ENCODE peak calls at places on chromosomes 4 and X, in seven cellular contexts. One of them, this sample, is unnamed.
A peak's percentile ranks its signal among the peaks of the same experiment; 100 is the strongest.

GRCh38 chrX:130746709-130747347 is 156.2 kb downstream of the ENOX2 start:
- DNase-seq in naive B cell: no peak
- DNase-seq in Right ventricle myocardium superior: no peak
- DNase-seq in endothelial cell: no peak
- DNase-seq in activated CD4-positive, alpha-beta T cell treated with anti-CD3 and anti-CD28 coated beads, Interleukin-2, amount 50 U/mL, for 1 hour: no peak
- DNase-seq in HFFc6: peak; percentile 25
- DNase-seq in fibroblast of mammary gland: peak; percentile 28
- DNase-seq in this sample: no peak

GRCh38 chrX:153722704-153723350 is 1.4 kb downstream of the BCAP31 start:
- DNase-seq in naive B cell: no peak
- DNase-seq in endothelial cell: no peak
- DNase-seq in fibroblast of mammary gland: peak; percentile 42
- DNase-seq in Right ventricle myocardium superior: no peak
- DNase-seq in HFFc6: no peak
- DNase-seq in activated CD4-positive, alpha-beta T cell treated with anti-CD3 and anti-CD28 coated beads, Interleukin-2, amount 50 U/mL, for 1 hour: no peak
- DNase-seq in this sample: peak; percentile 11

GRCh38 chr4:170581322-170581721 is 491.6 kb upstream of the AADAT start:
- DNase-seq in naive B cell: no peak
- DNase-seq in HFFc6: no peak
- DNase-seq in endothelial cell: no peak
- DNase-seq in fibroblast of mammary gland: no peak
- DNase-seq in activated CD4-positive, alpha-beta T cell treated with anti-CD3 and anti-CD28 coated beads, Interleukin-2, amount 50 U/mL, for 1 hour: no peak
- DNase-seq in Right ventricle myocardium superior: no peak
- DNase-seq in this sample: no peak

GRCh38 chrX:96435636-96436035 is 249.0 kb upstream of the DIAPH2 start:
- DNase-seq in HFFc6: peak; percentile 5
- DNase-seq in endothelial cell: no peak
- DNase-seq in fibroblast of mammary gland: peak; percentile 54
- DNase-seq in naive B cell: no peak
- DNase-seq in Right ventricle myocardium superior: no peak
- DNase-seq in activated CD4-positive, alpha-beta T cell treated with anti-CD3 and anti-CD28 coated beads, Interleukin-2, amount 50 U/mL, for 1 hour: no peak
- DNase-seq in this sample: peak; percentile 11

GRCh38 chr4:145619639-145619996 is 433 bp downstream of the MMAA start:
- DNase-seq in Right ventricle myocardium superior: peak; percentile 49
- DNase-seq in fibroblast of mammary gland: peak; percentile 52
- DNase-seq in activated CD4-positive, alpha-beta T cell treated with anti-CD3 and anti-CD28 coated beads, Interleukin-2, amount 50 U/mL, for 1 hour: peak; percentile 24
- DNase-seq in HFFc6: peak; percentile 21
- DNase-seq in endothelial cell: peak; percentile 16
- DNase-seq in naive B cell: no peak
- DNase-seq in this sample: peak; percentile 48

GRCh38 chr4:18935956-18936355 is 914.4 kb upstream of the LCORL start:
- DNase-seq in Right ventricle myocardium superior: no peak
- DNase-seq in HFFc6: no peak
- DNase-seq in naive B cell: no peak
- DNase-seq in fibroblast of mammary gland: no peak
- DNase-seq in endothelial cell: no peak
- DNase-seq in activated CD4-positive, alpha-beta T cell treated with anti-CD3 and anti-CD28 coated beads, Interleukin-2, amount 50 U/mL, for 1 hour: no peak
- DNase-seq in this sample: no peak

GRCh38 chrX:133415276-133416105 is at the start of gene GPC4:
- DNase-seq in endothelial cell: peak; percentile 58
- DNase-seq in HFFc6: no peak
- DNase-seq in activated CD4-positive, alpha-beta T cell treated with anti-CD3 and anti-CD28 coated beads, Interleukin-2, amount 50 U/mL, for 1 hour: no peak
- DNase-seq in Right ventricle myocardium superior: peak; percentile 77
- DNase-seq in fibroblast of mammary gland: peak; percentile 52
- DNase-seq in naive B cell: no peak
- DNase-seq in this sample: peak; percentile 14

GRCh38 chr4:111837761-111838160 is 307.5 kb upstream of the FAM241A start:
- DNase-seq in Right ventricle myocardium superior: no peak
- DNase-seq in naive B cell: no peak
- DNase-seq in activated CD4-positive, alpha-beta T cell treated with anti-CD3 and anti-CD28 coated beads, Interleukin-2, amount 50 U/mL, for 1 hour: no peak
- DNase-seq in HFFc6: no peak
- DNase-seq in endothelial cell: no peak
- DNase-seq in fibroblast of mammary gland: no peak
- DNase-seq in this sample: no peak

GRCh38 chr4:104967034-104967401 is 179.7 kb upstream of the TET2 start:
- DNase-seq in activated CD4-positive, alpha-beta T cell treated with anti-CD3 and anti-CD28 coated beads, Interleukin-2, amount 50 U/mL, for 1 hour: no peak
- DNase-seq in naive B cell: no peak
- DNase-seq in HFFc6: no peak
- DNase-seq in endothelial cell: no peak
- DNase-seq in fibroblast of mammary gland: no peak
- DNase-seq in Right ventricle myocardium superior: no peak
- DNase-seq in this sample: no peak

GRCh38 chrX:57286507-57287251 is at the start of gene FAAH2:
- DNase-seq in fibroblast of mammary gland: no peak
- DNase-seq in activated CD4-positive, alpha-beta T cell treated with anti-CD3 and anti-CD28 coated beads, Interleukin-2, amount 50 U/mL, for 1 hour: peak; percentile 65
- DNase-seq in endothelial cell: peak; percentile 12
- DNase-seq in HFFc6: no peak
- DNase-seq in Right ventricle myocardium superior: no peak
- DNase-seq in naive B cell: no peak
- DNase-seq in this sample: no peak

GRCh38 chr4:4289575-4289929 is 402 bp downstream of the LYAR start:
- DNase-seq in HFFc6: peak; percentile 25
- DNase-seq in endothelial cell: no peak
- DNase-seq in naive B cell: no peak
- DNase-seq in fibroblast of mammary gland: peak; percentile 19
- DNase-seq in Right ventricle myocardium superior: no peak
- DNase-seq in activated CD4-positive, alpha-beta T cell treated with anti-CD3 and anti-CD28 coated beads, Interleukin-2, amount 50 U/mL, for 1 hour: no peak
- DNase-seq in this sample: peak; percentile 34

GRCh38 chr4:2175990-2176698 is 65.8 kb downstream of the HAUS3 start:
- DNase-seq in endothelial cell: no peak
- DNase-seq in fibroblast of mammary gland: no peak
- DNase-seq in Right ventricle myocardium superior: no peak
- DNase-seq in naive B cell: no peak
- DNase-seq in HFFc6: no peak
- DNase-seq in activated CD4-positive, alpha-beta T cell treated with anti-CD3 and anti-CD28 coated beads, Interleukin-2, amount 50 U/mL, for 1 hour: no peak
- DNase-seq in this sample: no peak

GRCh38 chrX:73850124-73851013 is 287.4 kb downstream of the CHIC1 start:
- DNase-seq in activated CD4-positive, alpha-beta T cell treated with anti-CD3 and anti-CD28 coated beads, Interleukin-2, amount 50 U/mL, for 1 hour: no peak
- DNase-seq in naive B cell: no peak
- DNase-seq in fibroblast of mammary gland: peak; percentile 42
- DNase-seq in HFFc6: no peak
- DNase-seq in endothelial cell: peak; percentile 7
- DNase-seq in Right ventricle myocardium superior: no peak
- DNase-seq in this sample: peak; percentile 47

GRCh38 chr4:2961411-2962098 is 1.7 kb downstream of the NOP14 start:
- DNase-seq in endothelial cell: peak; percentile 31
- DNase-seq in fibroblast of mammary gland: no peak
- DNase-seq in Right ventricle myocardium superior: no peak
- DNase-seq in activated CD4-positive, alpha-beta T cell treated with anti-CD3 and anti-CD28 coated beads, Interleukin-2, amount 50 U/mL, for 1 hour: no peak
- DNase-seq in naive B cell: no peak
- DNase-seq in HFFc6: no peak
- DNase-seq in this sample: no peak

GRCh38 chr4:158020734-158021346 is 152.0 kb downstream of the GASK1B start:
- DNase-seq in Right ventricle myocardium superior: no peak
- DNase-seq in HFFc6: peak; percentile 80
- DNase-seq in fibroblast of mammary gland: peak; percentile 94
- DNase-seq in activated CD4-positive, alpha-beta T cell treated with anti-CD3 and anti-CD28 coated beads, Interleukin-2, amount 50 U/mL, for 1 hour: no peak
- DNase-seq in endothelial cell: no peak
- DNase-seq in naive B cell: no peak
- DNase-seq in this sample: peak; percentile 95

GRCh38 chr4:156710571-156711195 is 260.9 kb downstream of the PDGFC start:
- DNase-seq in endothelial cell: no peak
- DNase-seq in Right ventricle myocardium superior: no peak
- DNase-seq in activated CD4-positive, alpha-beta T cell treated with anti-CD3 and anti-CD28 coated beads, Interleukin-2, amount 50 U/mL, for 1 hour: no peak
- DNase-seq in HFFc6: peak; percentile 12
- DNase-seq in naive B cell: no peak
- DNase-seq in fibroblast of mammary gland: peak; percentile 20
- DNase-seq in this sample: peak; percentile 45

GRCh38 chr4:168679397-168680176 is 182.7 kb downstream of the PALLD start:
- DNase-seq in endothelial cell: no peak
- DNase-seq in fibroblast of mammary gland: no peak
- DNase-seq in HFFc6: peak; percentile 2
- DNase-seq in activated CD4-positive, alpha-beta T cell treated with anti-CD3 and anti-CD28 coated beads, Interleukin-2, amount 50 U/mL, for 1 hour: no peak
- DNase-seq in Right ventricle myocardium superior: no peak
- DNase-seq in naive B cell: no peak
- DNase-seq in this sample: peak; percentile 43

This sample was measured in iris pigment epithelial cell.